ENCODE peak calls at places on chromosomes 12 and 14, in seven cellular contexts. I, W, M, X, Y, L and J are unnamed samples.

GRCh38 chr12:52949413-52950331 is 754 bp downstream of the KRT18 start:
- DNase-seq in X (no peak), M (no peak), I (no peak), Y (peak; percentile 27), W (peak; percentile 94), L (peak; percentile 43), J (no peak)

GRCh38 chr14:72515779-72516770 is 377.8 kb downstream of the DPF3 start:
- DNase-seq in L (no peak), M (no peak), Y (peak; percentile 14), W (peak; percentile 47), X (no peak), I (no peak), J (no peak)

GRCh38 chr14:22471545-22472121 is 117.4 kb downstream of the DAD1 start:
- DNase-seq in W (peak; percentile 80), M (no peak), I (no peak), L (peak; percentile 68), X (no peak), Y (no peak), J (no peak)

GRCh38 chr12:97536353-97536752 is 73.7 kb downstream of the RMST start:
- DNase-seq in I (no peak), X (no peak), L (no peak), W (no peak), Y (no peak), M (no peak), J (no peak)

GRCh38 chr12:3593906-3594305 is 102.9 kb downstream of the PRMT8 start:
- DNase-seq in Y (no peak), I (no peak), X (no peak), M (no peak), L (no peak), W (no peak), J (no peak)

GRCh38 chr12:90574676-90575075 is 380.3 kb downstream of the CCER1 start:
- DNase-seq in M (no peak), W (no peak), X (no peak), I (no peak), L (no peak), Y (no peak), J (no peak)

GRCh38 chr14:23153891-23154796 is 29.3 kb downstream of the SLC7A8 start:
- DNase-seq in Y (peak; percentile 91), W (peak; percentile 97), X (peak; percentile 71), M (peak; percentile 6), I (no peak), L (peak; percentile 79), J (no peak)

GRCh38 chr14:31476131-31476917 is 11.5 kb downstream of the GPR33 start:
- DNase-seq in Y (no peak), W (peak; percentile 18), X (no peak), I (no peak), L (no peak), M (no peak), J (no peak)

GRCh38 chr14:93780811-93781210 is 7.5 kb downstream of the PRIMA1 start:
- DNase-seq in Y (no peak), X (no peak), W (no peak), I (no peak), L (no peak), M (no peak), J (no peak)

GRCh38 chr14:32244404-32244803 is 41.3 kb upstream of the RNU6-8 start:
- DNase-seq in L (no peak), Y (no peak), I (no peak), W (peak; percentile 35), M (no peak), X (no peak), J (no peak)

GRCh38 chr14:67962215-67962644 is 142.7 kb downstream of the RAD51B start:
- DNase-seq in I (peak; percentile 63), L (no peak), Y (no peak), M (no peak), X (no peak), W (peak; percentile 80), J (peak; percentile 55)

GRCh38 chr14:50025776-50026175 is 90.6 kb downstream of the VCPKMT start:
- DNase-seq in I (no peak), Y (no peak), X (no peak), M (peak; percentile 56), L (no peak), W (no peak), J (no peak)

GRCh38 chr12:68001486-68002466 is 12.5 kb downstream of the IFNG-AS1 start:
- DNase-seq in X (no peak), W (peak; percentile 28), M (no peak), Y (no peak), L (no peak), I (no peak), J (no peak)

GRCh38 chr14:56046999-56047398 is 71.2 kb upstream of the PELI2 start:
- DNase-seq in I (no peak), Y (no peak), M (no peak), W (no peak), L (no peak), X (no peak), J (no peak)

GRCh38 chr14:64726585-64726890 is 22.3 kb downstream of the PLEKHG3 start:
- DNase-seq in L (no peak), X (no peak), Y (no peak), I (no peak), W (no peak), M (peak; percentile 28), J (no peak)

GRCh38 chr14:35414365-35414764 is 9.8 kb upstream of the NFKBIA start:
- DNase-seq in Y (peak; percentile 37), L (no peak), M (no peak), I (no peak), W (peak; percentile 64), X (no peak), J (no peak)

GRCh38 chr12:111271674-111272418 is 97.0 kb downstream of the PHETA1 start:
- DNase-seq in M (peak; percentile 6), L (no peak), W (no peak), I (no peak), Y (no peak), X (no peak), J (no peak)

GRCh38 chr12:34393086-34393820 is 371.0 kb downstream of the ALG10 start:
- DNase-seq in W (no peak), I (no peak), M (no peak), L (no peak), X (no peak), Y (peak; percentile 1), J (peak; percentile 1)

GRCh38 chr14:31582286-31582691 is 21.1 kb downstream of the NUBPL start:
- DNase-seq in L (no peak), X (no peak), M (no peak), Y (peak; percentile 55), I (no peak), W (peak; percentile 82), J (no peak)

GRCh38 chr12:94148841-94149780 is 734 bp downstream of the PLXNC1 start:
- DNase-seq in X (no peak), W (peak; percentile 72), M (peak; percentile 58), I (peak; percentile 88), Y (peak; percentile 20), L (peak; percentile 75), J (peak; percentile 79)
- TF ChIP-seq CTCF in X (no peak), W (peak; percentile 45), M (peak; percentile 70), I (peak; percentile 49), Y (no peak), L (peak; percentile 30), J (peak; percentile 91)

GRCh38 chr14:74945261-74945851 is 10.0 kb downstream of the PGF start:
- DNase-seq in Y (no peak), X (no peak), W (peak; percentile 33), M (peak; percentile 59), L (peak; percentile 86), I (no peak), J (no peak)

GRCh38 chr14:74947353-74948227 is 7.8 kb downstream of the PGF start:
- DNase-seq in I (no peak), W (no peak), M (no peak), X (no peak), L (no peak), Y (no peak), J (no peak)

GRCh38 chr14:74945852-74946658 is 9.3 kb downstream of the PGF start:
- DNase-seq in W (peak; percentile 77), M (peak; percentile 87), X (peak; percentile 67), I (no peak), L (peak; percentile 92), Y (peak; percentile 83), J (peak; percentile 91)

GRCh38 chr14:74948228-74949175 is 6.9 kb downstream of the PGF start:
- DNase-seq in L (no peak), W (no peak), Y (no peak), M (no peak), X (no peak), I (no peak), J (no peak)

GRCh38 chr14:74946659-74947281 is 8.6 kb downstream of the PGF start:
- DNase-seq in W (peak; percentile 23), X (no peak), Y (no peak), I (no peak), L (no peak), M (no peak), J (no peak)
- TF ChIP-seq CTCF in W (no peak), X (no peak), Y (no peak), I (no peak), L (no peak), M (peak; percentile 32), J (no peak)

GRCh38 chr14:104696671-104697316 is 7.4 kb downstream of the INF2 start:
- DNase-seq in L (no peak), X (no peak), M (no peak), I (no peak), W (no peak), Y (no peak), J (no peak)
- TF ChIP-seq CTCF in L (no peak), X (no peak), M (no peak), I (no peak), W (no peak), Y (no peak), J (no peak)

DNA sequence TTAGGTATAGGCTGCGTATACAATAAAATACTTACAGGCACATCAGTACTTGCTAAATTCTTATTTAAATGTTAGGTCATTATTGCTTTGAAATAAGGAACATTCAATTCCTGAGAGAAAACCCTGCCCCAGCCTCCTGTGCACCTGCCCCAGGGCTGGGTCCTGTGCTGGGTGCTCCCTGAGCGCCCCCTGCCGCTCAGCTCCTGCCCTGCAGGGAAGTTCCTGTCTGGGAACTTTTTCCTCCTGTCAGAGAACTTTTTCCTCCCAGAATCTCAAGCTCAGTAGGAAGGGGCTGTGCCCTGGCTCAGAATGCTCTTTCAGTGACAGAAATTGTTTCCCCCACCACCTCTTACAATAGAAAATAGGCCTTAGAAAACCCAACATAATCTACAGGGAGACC is 751.1 kb downstream of the TMEM121 start:
- DNase-seq in W (no peak), I (peak; percentile 10), L (no peak), X (no peak), M (peak; percentile 9), Y (no peak), J (peak; percentile 24)
- TF ChIP-seq CTCF in W (no peak), I (peak; percentile 98), L (no peak), X (no peak), M (peak; percentile 75), Y (no peak), J (peak; percentile 59)

GRCh38 chr12:132904718-132905328 is 17.4 kb upstream of the CHFR start:
- DNase-seq in L (peak; percentile 94), M (peak; percentile 93), X (peak; percentile 69), W (peak; percentile 67), I (peak; percentile 58), Y (peak; percentile 76), J (peak; percentile 72)
- TF ChIP-seq CTCF in L (peak; percentile 96), M (peak; percentile 93), X (peak; percentile 30), W (peak; percentile 74), I (peak; percentile 71), Y (peak; percentile 83), J (peak; percentile 50)

GRCh38 chr12:103241184-103241583 is 254.6 kb downstream of the C12orf42 start:
- DNase-seq in L (no peak), X (no peak), Y (no peak), I (no peak), W (no peak), M (no peak), J (no peak)
- TF ChIP-seq CTCF in L (no peak), X (no peak), Y (no peak), I (no peak), W (no peak), M (no peak), J (no peak)